ENCODE peak calls at places on chromosomes 1 and 21, in six cellular contexts. A is hepatocyte, Y is brain microvascular endothelial cell, P is mucosa of descending colon, N is pancreas, Q is fibroblast of lung. I is an unnamed sample.

GRCh38 chr1:44855742-44856141 is 12.7 kb upstream of the PTCH2 start:
- DNase-seq in N (no peak), Q (no peak), A (peak), P (no peak), Y (no peak), I (no peak)

GRCh38 chr1:78255378-78255777 is 209.6 kb downstream of the GIPC2 start:
- DNase-seq in N (no peak), Y (no peak), A (no peak), Q (peak), P (no peak), I (no peak)

GRCh38 chr1:37476460-37477197 is 2.2 kb downstream of the ZC3H12A start:
- DNase-seq in N (peak), Y (peak), Q (peak), A (peak), P (peak), I (no peak)

GRCh38 chr1:52738863-52739406 is 12.7 kb downstream of the ZYG11B start:
- DNase-seq in A (no peak), N (no peak), Y (no peak), Q (no peak), P (no peak), I (no peak)

GRCh38 chr1:176517484-176517883 is 54.5 kb downstream of the PAPPA2 start:
- DNase-seq in Q (peak), P (no peak), Y (no peak), A (peak), N (no peak), I (no peak)

GRCh38 chr1:209601809-209602657 is 18.5 kb downstream of the CAMK1G start:
- DNase-seq in A (peak), Y (peak), P (no peak), Q (peak), N (no peak), I (no peak)

GRCh38 chr1:21821385-21822019 is 9.4 kb downstream of the LDLRAD2 start:
- DNase-seq in Q (no peak), A (no peak), P (no peak), Y (no peak), N (no peak), I (no peak)

GRCh38 chr1:14585771-14586170 is 12.7 kb upstream of the KAZN start:
- DNase-seq in P (no peak), Q (no peak), Y (no peak), A (no peak), N (no peak), I (no peak)

GRCh38 chr21:43697758-43698643 is 20.9 kb upstream of the PDXK start:
- DNase-seq in Q (peak), N (no peak), A (no peak), Y (no peak), P (no peak), I (no peak)

GRCh38 chr1:224454337-224455055 is 19.9 kb upstream of the WDR26 start:
- DNase-seq in P (no peak), A (peak), Y (no peak), Q (no peak), N (no peak), I (no peak)

GRCh38 chr1:119141020-119141424 is 569 bp upstream of the WARS2 start:
- DNase-seq in Y (peak), Q (no peak), A (peak), P (peak), N (peak), I (no peak)

GRCh38 chr1:231359113-231359512 is 21.0 kb downstream of the SPRTN start:
- DNase-seq in N (no peak), A (no peak), Q (peak), P (no peak), Y (peak), I (peak)

GRCh38 chr1:183021405-183022201 is 1.6 kb upstream of the LAMC1 start:
- DNase-seq in P (no peak), Y (no peak), A (no peak), Q (no peak), N (no peak), I (no peak)

GRCh38 chr1:183023146-183023600 is at the start of gene LAMC1:
- DNase-seq in N (peak), P (peak), Y (peak), Q (peak), A (peak), I (no peak)

GRCh38 chr1:183022202-183023145 is 746 bp upstream of the LAMC1 start:
- DNase-seq in A (peak), P (peak), Y (peak), Q (peak), N (peak), I (peak)

GRCh38 chr1:183024352-183025337 is 1.4 kb downstream of the LAMC1 start:
- DNase-seq in A (no peak), Q (no peak), N (no peak), Y (no peak), P (no peak), I (no peak)

DNA sequence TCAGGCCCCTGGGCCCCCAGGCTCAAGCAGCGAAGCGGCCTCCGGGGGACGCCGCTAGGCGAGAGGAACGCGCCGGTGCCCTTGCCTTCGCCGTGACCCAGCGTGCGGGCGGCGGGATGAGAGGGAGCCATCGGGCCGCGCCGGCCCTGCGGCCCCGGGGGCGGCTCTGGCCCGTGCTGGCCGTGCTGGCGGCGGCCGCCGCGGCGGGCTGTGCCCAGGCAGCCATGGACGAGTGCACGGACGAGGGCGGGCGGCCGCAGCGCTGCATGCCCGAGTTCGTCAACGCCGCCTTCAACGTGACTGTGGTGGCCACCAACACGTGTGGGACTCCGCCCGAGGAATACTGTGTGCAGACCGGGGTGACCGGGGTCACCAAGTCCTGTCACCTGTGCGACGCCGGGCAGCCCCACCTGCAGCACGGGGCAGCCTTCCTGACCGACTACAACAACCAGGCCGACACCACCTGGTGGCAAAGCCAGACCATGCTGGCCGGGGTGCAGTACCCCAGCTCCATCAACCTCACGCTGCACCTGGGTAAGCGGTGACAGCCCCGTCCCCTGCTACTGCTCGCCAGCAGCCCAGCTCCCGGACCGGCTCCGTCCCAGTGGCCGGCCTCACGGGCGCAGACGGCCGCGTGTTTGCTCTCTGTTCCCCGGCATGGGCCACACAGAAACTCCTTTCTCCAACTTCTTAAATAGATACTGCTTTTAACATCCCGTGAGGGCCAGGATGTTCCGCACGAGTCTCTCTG is 556 bp downstream of the LAMC1 start:
- DNase-seq in Y (no peak), P (peak), Q (peak), N (peak), A (peak), I (no peak)
- TF ChIP-seq CTCF in Y (peak), P (peak), Q (no peak), N (peak), A (peak), I (peak)

GRCh38 chr1:161071886-161072371 is 2.2 kb upstream of the ARHGAP30 start:
- DNase-seq in P (peak), Y (peak), Q (peak), A (peak), N (peak), I (no peak)

GRCh38 chr1:161069201-161069685 is 448 bp downstream of the ARHGAP30 start:
- DNase-seq in N (no peak), P (peak), Y (no peak), Q (no peak), A (peak), I (no peak)

GRCh38 chr1:161068306-161069200 is 1.1 kb downstream of the ARHGAP30 start:
- DNase-seq in P (peak), Y (no peak), A (peak), Q (no peak), N (no peak), I (no peak)

GRCh38 chr1:161070737-161071136 is 1.0 kb upstream of the ARHGAP30 start:
- DNase-seq in A (no peak), N (no peak), Q (no peak), P (no peak), Y (no peak), I (no peak)

DNA sequence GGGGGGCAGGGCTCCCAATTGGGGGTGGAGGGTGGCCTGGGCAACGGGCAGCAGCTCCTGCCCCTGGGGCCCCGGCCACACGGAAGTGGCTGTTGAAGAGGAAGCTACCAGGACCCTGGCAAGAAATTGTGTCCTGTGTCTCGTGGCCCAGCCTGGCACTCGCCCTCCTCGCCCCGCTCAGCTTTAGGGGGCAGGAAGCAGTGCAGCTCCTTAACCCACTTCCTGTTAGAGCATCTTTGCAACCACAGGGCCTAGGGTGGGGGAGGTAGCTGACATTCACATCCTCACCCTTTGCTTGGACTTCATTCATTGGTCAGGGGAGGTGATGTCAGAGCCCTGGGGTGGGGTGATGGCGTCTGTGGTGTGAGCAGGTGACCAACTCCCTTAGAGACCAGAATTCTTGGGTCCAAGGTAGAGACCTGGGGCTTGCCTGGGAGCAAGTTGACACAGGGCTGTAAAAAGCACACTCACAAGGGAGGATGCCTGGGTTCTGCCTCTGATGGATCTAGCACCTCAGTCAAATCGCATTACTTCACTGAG is at the start of gene ARHGAP30:
- DNase-seq in A (no peak), N (no peak), P (peak), Q (no peak), Y (no peak), I (no peak)
- H3K4me3 ChIP-seq in A (no peak), N (peak), P (peak), Q (no peak), Y (no peak), I (no peak)

DNA sequence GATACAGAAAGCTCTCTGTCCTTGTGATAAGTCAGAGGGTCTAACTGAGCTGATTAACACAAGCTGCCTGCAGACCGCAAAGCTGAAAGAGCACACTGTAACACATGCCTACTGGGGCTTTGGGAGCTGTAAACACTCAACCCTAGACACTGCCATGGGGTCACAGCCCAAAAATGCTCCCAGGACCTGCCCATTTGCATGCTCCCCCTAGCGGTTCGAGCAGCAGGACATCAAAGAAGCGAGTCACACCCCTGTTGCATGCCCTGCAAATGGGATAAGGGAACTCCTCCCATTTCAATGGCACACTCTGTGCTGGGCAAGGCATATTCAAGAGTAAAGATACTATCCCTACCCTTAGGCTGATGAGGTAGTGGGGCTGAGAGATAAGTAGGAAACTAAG is 22.8 kb downstream of the LCE3E start:
- DNase-seq in P (no peak), N (no peak), A (no peak), Y (no peak), Q (no peak), I (no peak)
- TF ChIP-seq CTCF in P (no peak), N (no peak), A (no peak), Y (no peak), Q (peak), I (no peak)

DNA sequence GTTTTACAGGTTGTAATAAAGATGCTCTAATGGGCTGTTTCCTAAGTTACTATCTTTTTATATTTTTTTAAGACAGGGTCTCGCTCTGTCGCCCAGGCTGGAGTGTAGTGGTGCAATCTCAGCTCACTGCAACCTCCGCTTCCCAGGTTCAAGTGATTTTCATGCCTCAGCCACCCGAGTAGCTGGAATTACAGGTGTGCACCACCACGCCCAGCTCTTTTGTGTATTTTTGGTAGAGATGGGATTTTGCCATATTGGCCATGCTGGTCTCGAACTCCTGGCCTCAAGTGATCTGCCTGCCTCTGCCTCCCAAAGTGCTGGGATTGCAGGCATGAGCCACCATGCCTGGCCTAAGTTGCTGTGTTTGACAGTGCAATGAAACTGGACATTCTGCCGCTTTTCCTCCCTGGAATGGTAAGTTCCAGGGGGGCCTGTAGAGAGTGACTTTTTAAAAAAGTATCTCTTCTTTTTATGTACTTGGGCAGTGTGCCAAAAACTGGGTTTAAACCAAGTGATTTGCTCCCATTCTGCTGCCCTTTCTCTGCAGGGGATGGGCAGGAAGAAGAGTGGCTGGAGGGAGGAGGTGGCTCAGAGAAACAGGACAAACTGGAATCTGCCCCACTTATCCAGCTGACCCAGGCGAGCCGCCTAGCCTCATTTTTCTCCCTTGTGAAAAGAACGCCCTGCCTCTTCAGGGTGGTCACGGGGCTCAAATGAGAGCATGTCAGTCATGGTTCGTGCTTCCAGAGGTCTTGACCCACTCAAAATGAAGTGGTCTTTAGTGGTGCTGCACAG is 2.3 kb downstream of the SLC37A1 start:
- DNase-seq in Y (no peak), Q (no peak), N (no peak), P (no peak), A (peak), I (no peak)
- H3K4me3 ChIP-seq in Y (no peak), Q (no peak), N (no peak), P (no peak), A (no peak), I (no peak)

DNA sequence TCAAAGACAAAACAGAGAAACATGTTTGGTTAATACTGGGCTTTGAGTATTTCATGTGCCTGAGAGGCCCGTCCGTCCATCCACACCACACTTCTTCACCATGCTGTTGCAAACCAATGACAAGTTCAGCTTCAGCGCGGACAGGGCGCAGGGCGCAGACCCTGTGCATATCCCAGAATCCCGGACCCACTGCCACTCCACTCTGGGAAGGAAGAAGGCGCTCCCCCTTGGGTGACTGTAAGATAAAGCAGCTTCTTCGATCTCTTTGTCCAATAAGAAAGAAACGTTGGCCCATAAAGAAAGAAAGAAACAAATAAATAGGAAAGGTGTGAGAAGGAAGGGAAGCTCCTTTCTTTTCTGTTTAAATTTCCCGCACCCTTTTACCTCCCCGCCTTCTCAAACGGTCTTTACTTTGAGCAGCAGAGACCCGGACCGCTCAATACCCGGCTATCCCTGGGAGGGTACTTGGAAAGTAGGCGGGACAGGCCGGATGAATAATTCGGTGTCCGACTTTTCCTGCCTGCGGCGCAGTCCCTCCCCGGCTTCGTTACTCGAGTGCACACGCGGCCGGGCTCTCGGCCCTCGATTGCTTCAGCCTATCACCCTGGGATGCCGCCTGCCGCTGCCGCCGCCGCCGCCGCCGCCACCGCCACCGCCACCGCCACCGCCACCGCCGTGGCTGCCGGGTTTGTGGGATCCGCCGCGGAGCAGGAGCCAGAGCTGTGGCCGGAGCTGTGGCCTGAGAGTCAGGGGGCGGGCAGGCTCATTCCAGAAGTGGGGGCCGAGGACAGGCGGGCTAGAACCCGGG is 550 bp upstream of the RASAL2 start:
- DNase-seq in Y (peak), Q (peak), P (peak), N (peak), A (peak), I (peak)
- TF ChIP-seq CTCF in Y (peak), Q (peak), P (no peak), N (no peak), A (peak), I (no peak)

GRCh38 chr1:25907473-25908058 is 1.3 kb upstream of the STMN1 start:
- DNase-seq in Y (no peak), A (no peak), N (no peak), Q (no peak), P (no peak), I (no peak)

GRCh38 chr1:25909062-25909461 is 2.8 kb upstream of the STMN1 start:
- DNase-seq in Q (no peak), A (no peak), N (no peak), P (no peak), Y (no peak), I (no peak)

GRCh38 chr1:25904942-25905679 is 1.1 kb downstream of the STMN1 start:
- DNase-seq in Y (peak), P (peak), A (peak), Q (peak), N (peak), I (no peak)

GRCh38 chr1:25905680-25906643 is at the start of gene STMN1:
- DNase-seq in N (peak), Y (peak), A (peak), P (peak), Q (peak), I (no peak)

GRCh38 chr1:25906644-25907300 is 553 bp upstream of the STMN1 start:
- DNase-seq in P (no peak), Y (no peak), A (peak), N (no peak), Q (no peak), I (no peak)
- H3K4me3 ChIP-seq in P (peak), Y (peak), A (peak), N (peak), Q (peak), I (peak)

GRCh38 chr1:95793893-95794292 is 559.9 kb downstream of the RWDD3 start:
- DNase-seq in N (no peak), Y (no peak), Q (no peak), A (peak), P (no peak), I (no peak)
- TF ChIP-seq CTCF in N (no peak), Y (no peak), Q (no peak), A (peak), P (no peak), I (no peak)

DNA sequence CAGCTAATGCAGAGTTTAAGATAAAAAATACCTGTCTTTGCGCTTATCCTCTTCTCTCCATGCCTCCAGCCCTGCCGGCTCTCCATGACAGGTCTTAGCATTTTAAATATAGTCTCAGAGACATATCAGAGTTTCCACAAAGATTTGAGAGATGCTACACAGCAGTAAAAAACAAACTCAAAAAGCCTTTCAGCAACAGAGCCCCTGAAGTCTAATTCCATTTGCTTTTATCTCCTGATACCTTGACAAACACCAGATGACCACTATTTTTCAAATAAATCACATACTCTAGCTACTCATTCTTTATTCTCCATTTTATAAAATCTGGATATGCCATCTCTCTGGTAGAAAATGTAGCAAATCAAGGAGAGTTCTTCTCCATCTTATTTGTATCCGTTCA is 79.5 kb upstream of the LRRC53 start:
- DNase-seq in A (no peak), N (no peak), Y (no peak), Q (no peak), P (no peak), I (no peak)
- H3K4me3 ChIP-seq in A (no peak), N (no peak), Y (no peak), Q (no peak), P (no peak), I (no peak)

I was measured in AG04449.